ENCODE peak calls at places on chromosomes 5 and 9, in five cellular contexts. G, T, I, J and M are unnamed samples.

GRCh38 chr5:132427285-132428146 is 58.0 kb downstream of the SLC22A5 start:
- DNase-seq in G (no peak), T (no peak), I (no peak), J (no peak), M (peak; percentile 68)

GRCh38 chr9:123997665-123998277 is 13.8 kb upstream of the LHX2 start:
- DNase-seq in G (no peak), T (peak; percentile 41), I (no peak), J (no peak), M (no peak)

GRCh38 chr5:57839447-57839846 is 356.8 kb upstream of the ACTBL2 start:
- DNase-seq in G (no peak), T (no peak), I (no peak), J (no peak), M (no peak)

GRCh38 chr9:14779566-14780022 is 57.1 kb upstream of the CER1 start:
- DNase-seq in G (no peak), T (peak; percentile 32), I (no peak), J (peak; percentile 22), M (peak; percentile 100)

GRCh38 chr5:80711938-80712337 is 57.2 kb upstream of the DHFR start:
- DNase-seq in G (no peak), T (peak; percentile 49), I (peak; percentile 68), J (no peak), M (peak; percentile 44)

GRCh38 chr9:116789097-116789496 is 102.0 kb downstream of the TRIM32 start:
- DNase-seq in G (no peak), T (no peak), I (no peak), J (no peak), M (no peak)

GRCh38 chr5:5404376-5404775 is 18.1 kb upstream of the ICE1 start:
- DNase-seq in G (no peak), T (no peak), I (no peak), J (no peak), M (peak; percentile 42)

GRCh38 chr9:90547896-90548295 is 94.7 kb downstream of the DIRAS2 start:
- DNase-seq in G (no peak), T (no peak), I (no peak), J (peak; percentile 15), M (no peak)